ENCODE peak calls at places on chromosomes 1 and 21, in four cellular contexts. R is GM12878, J is K562, W is H1. T is an unnamed sample.

GRCh38 chr1:32761253-32761877 is 55.8 kb downstream of the YARS1 start:
- DNase-seq in R (peak), J (peak), W (no peak), T (no peak)

GRCh38 chr1:78114034-78114956 is 68.5 kb downstream of the GIPC2 start:
- DNase-seq in R (peak), J (peak), W (no peak), T (peak)

GRCh38 chr1:204174958-204175357 is 8.8 kb upstream of the REN start:
- DNase-seq in R (no peak), J (no peak), W (no peak), T (no peak)

GRCh38 chr1:20617157-20617487 is 16.1 kb upstream of the PINK1 start:
- DNase-seq in R (no peak), J (no peak), W (no peak), T (no peak)

GRCh38 chr1:30005972-30006619 is 717.3 kb downstream of the MATN1 start:
- DNase-seq in R (no peak), J (no peak), W (no peak), T (no peak)

GRCh38 chr1:15950763-15951295 is 25.1 kb downstream of the ZBTB17 start:
- DNase-seq in R (no peak), J (peak), W (no peak), T (no peak)

GRCh38 chr1:182192215-182192614 is 130.7 kb upstream of the ZNF648 start:
- DNase-seq in R (no peak), J (no peak), W (no peak), T (no peak)

GRCh38 chr1:172460901-172461315 is 17.0 kb upstream of the PIGC start:
- DNase-seq in R (no peak), J (no peak), W (no peak), T (no peak)

GRCh38 chr1:169019419-169020058 is 87.0 kb upstream of the ATP1B1 start:
- DNase-seq in R (no peak), J (no peak), W (no peak), T (no peak)

GRCh38 chr1:1373493-1374067 is 1.4 kb downstream of the AURKAIP1 start:
- DNase-seq in R (no peak), J (no peak), W (no peak), T (no peak)

GRCh38 chr1:157040802-157041201 is 4.7 kb downstream of the ARHGEF11 start:
- DNase-seq in R (no peak), J (no peak), W (no peak), T (no peak)

GRCh38 chr1:202046748-202047708 is 36.6 kb downstream of the ELF3 start:
- DNase-seq in R (no peak), J (no peak), W (no peak), T (peak)

GRCh38 chr1:233512538-233512937 is 101.4 kb upstream of the KCNK1 start:
- DNase-seq in R (no peak), J (no peak), W (no peak), T (no peak)

GRCh38 chr1:221921936-221922335 is 180.0 kb upstream of the DUSP10 start:
- DNase-seq in R (no peak), J (no peak), W (no peak), T (no peak)

GRCh38 chr1:29506678-29507225 is 270.4 kb downstream of the PTPRU start:
- DNase-seq in R (no peak), J (no peak), W (no peak), T (no peak)

GRCh38 chr1:207815466-207815865 is 63.6 kb downstream of the CD46 start:
- DNase-seq in R (no peak), J (no peak), W (no peak), T (no peak)

GRCh38 chr1:77467741-77468140 is 185.9 kb downstream of the AK5 start:
- DNase-seq in R (no peak), J (no peak), W (no peak), T (no peak)

GRCh38 chr1:108561731-108562326 is 1.9 kb downstream of the EEIG2 start:
- DNase-seq in R (no peak), J (peak), W (peak), T (peak)

GRCh38 chr1:211492511-211493132 is 660 bp upstream of the RD3 start:
- DNase-seq in R (no peak), J (no peak), W (no peak), T (no peak)

GRCh38 chr21:33403786-33404571 is 766 bp downstream of the IFNGR2 start:
- DNase-seq in R (no peak), J (peak), W (no peak), T (peak)

GRCh38 chr1:216898801-216899200 is 175.6 kb upstream of the ESRRG start:
- DNase-seq in R (no peak), J (no peak), W (no peak), T (no peak)

GRCh38 chr1:69947837-69948236 is 257.5 kb downstream of the LRRC40 start:
- DNase-seq in R (no peak), J (no peak), W (no peak), T (no peak)

GRCh38 chr1:200410566-200410878 is 686 bp upstream of the ZNF281 start:
- DNase-seq in R (no peak), J (no peak), W (no peak), T (no peak)

GRCh38 chr1:8472668-8473067 is 154.8 kb downstream of the SLC45A1 start:
- DNase-seq in R (no peak), J (no peak), W (no peak), T (no peak)

GRCh38 chr1:72777918-72778317 is 495.6 kb upstream of the NEGR1 start:
- DNase-seq in R (no peak), J (no peak), W (no peak), T (no peak)

GRCh38 chr1:110049801-110050601 is 15.6 kb downstream of the STRIP1 start:
- DNase-seq in R (no peak), J (no peak), W (no peak), T (no peak)

GRCh38 chr1:1090424-1091343 is 16.6 kb upstream of the RNF223 start:
- DNase-seq in R (no peak), J (no peak), W (no peak), T (no peak)

GRCh38 chr1:39407496-39407888 is 83.9 kb upstream of the BMP8A start:
- DNase-seq in R (no peak), J (no peak), W (no peak), T (no peak)

GRCh38 chr1:234968470-234968869 is 160.2 kb downstream of the TOMM20 start:
- DNase-seq in R (no peak), J (no peak), W (no peak), T (no peak)

GRCh38 chr1:108009603-108010195 is 44.7 kb upstream of the VAV3 start:
- DNase-seq in R (no peak), J (no peak), W (no peak), T (no peak)

GRCh38 chr21:45319461-45320211 is 31.9 kb upstream of the POFUT2 start:
- DNase-seq in R (no peak), J (no peak), W (no peak), T (no peak)

GRCh38 chr1:20125091-20125490 is 5.8 kb upstream of the PLA2G2D start:
- DNase-seq in R (no peak), J (no peak), W (no peak), T (no peak)

GRCh38 chr1:186923434-186923833 is 94.7 kb downstream of the PLA2G4A start:
- DNase-seq in R (no peak), J (no peak), W (no peak), T (no peak)

GRCh38 chr1:3173113-3173745 is 104.2 kb downstream of the PRDM16 start:
- DNase-seq in R (no peak), J (no peak), W (no peak), T (no peak)

DNA sequence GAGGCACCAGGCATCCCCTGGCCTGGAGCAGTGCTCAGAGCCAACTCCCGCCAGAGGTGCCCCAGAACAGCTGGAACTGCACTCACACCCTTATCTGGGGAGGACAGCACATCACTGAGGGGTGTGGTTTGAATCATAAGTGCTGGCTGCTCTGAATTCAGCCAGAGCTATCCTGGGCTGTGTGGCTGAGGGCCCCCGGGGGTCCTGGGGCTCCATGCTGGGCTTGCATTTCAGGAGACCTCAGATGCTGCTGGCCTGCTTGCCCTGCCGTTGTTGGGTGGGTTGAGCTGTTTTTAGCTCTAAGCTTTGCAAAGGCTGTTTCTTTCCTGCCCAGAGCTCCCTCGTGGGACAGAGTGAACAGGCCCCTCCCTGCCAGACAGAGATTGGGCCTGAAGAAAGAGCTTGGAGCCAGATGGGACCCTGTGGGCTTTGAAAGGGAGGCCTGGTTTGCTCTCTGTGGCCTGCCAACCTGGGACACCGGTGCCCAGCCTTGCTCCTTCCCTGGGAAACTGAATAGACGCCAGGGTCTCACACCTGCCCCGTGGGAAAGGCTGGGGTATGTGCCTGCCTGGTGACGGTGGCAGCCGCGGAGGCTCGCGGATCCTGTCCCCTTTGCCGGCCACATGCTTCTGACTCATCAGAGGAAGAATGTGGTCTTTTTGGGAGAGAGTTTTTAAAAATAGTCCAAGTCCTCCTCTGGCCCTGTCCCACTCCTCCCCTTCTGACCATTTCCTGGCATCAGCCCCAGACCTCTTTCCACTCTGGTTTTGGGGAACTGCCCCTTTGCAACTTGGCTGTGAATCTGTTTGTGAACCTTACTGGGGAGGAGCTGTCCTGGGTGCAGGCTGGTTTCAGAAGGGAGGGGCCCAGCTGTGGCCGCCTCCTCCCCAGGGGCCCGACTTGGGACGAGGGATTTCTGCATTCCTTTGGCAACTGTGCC is 30.0 kb downstream of the ARHGEF10L start:
- DNase-seq in R (no peak), J (peak), W (no peak), T (peak)
- TF ChIP-seq HDAC6 in R (no peak), J (no peak), W (no peak), T (no peak)

GRCh38 chr1:115604508-115604907 is 37.3 kb upstream of the VANGL1 start:
- DNase-seq in R (no peak), J (no peak), W (no peak), T (no peak)

GRCh38 chr1:115606305-115606704 is 35.5 kb upstream of the VANGL1 start:
- DNase-seq in R (no peak), J (no peak), W (no peak), T (no peak)

GRCh38 chr1:115613767-115614166 is 28.0 kb upstream of the VANGL1 start:
- DNase-seq in R (no peak), J (no peak), W (no peak), T (no peak)

DNA sequence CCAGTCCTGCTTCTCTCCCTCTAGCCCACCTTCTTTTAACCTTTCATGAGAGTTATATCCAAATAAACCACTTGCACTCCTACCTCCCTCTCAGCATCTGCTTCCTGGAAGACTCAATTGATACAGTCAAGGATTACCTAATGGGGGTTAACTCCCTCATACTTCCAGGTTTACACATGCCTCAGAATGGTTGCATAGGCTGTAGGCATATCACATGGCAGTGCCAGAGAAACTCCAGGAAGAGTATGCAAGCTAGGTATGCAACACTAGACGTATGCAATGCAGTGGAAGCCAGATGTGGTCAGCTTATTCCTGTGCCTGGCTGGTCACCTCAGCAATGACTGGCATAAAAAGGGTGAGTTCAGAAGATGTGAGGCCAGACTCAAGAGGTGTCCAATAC is 32.7 kb upstream of the VANGL1 start:
- DNase-seq in R (no peak), J (no peak), W (no peak), T (no peak)
- TF ChIP-seq CREB1 in R (no peak), J (no peak), W (no peak), T (no peak)

GRCh38 chr21:36721817-36722216 is 22.9 kb downstream of the SIM2 start:
- DNase-seq in R (no peak), J (no peak), W (no peak), T (no peak)
- TF ChIP-seq HDAC6 in R (no peak), J (no peak), W (no peak), T (no peak)

GRCh38 chr21:26795866-26796329 is 49.3 kb downstream of the ADAMTS1 start:
- DNase-seq in R (no peak), J (no peak), W (no peak), T (no peak)
- TF ChIP-seq CREB1 in R (no peak), J (no peak), W (no peak), T (no peak)

DNA sequence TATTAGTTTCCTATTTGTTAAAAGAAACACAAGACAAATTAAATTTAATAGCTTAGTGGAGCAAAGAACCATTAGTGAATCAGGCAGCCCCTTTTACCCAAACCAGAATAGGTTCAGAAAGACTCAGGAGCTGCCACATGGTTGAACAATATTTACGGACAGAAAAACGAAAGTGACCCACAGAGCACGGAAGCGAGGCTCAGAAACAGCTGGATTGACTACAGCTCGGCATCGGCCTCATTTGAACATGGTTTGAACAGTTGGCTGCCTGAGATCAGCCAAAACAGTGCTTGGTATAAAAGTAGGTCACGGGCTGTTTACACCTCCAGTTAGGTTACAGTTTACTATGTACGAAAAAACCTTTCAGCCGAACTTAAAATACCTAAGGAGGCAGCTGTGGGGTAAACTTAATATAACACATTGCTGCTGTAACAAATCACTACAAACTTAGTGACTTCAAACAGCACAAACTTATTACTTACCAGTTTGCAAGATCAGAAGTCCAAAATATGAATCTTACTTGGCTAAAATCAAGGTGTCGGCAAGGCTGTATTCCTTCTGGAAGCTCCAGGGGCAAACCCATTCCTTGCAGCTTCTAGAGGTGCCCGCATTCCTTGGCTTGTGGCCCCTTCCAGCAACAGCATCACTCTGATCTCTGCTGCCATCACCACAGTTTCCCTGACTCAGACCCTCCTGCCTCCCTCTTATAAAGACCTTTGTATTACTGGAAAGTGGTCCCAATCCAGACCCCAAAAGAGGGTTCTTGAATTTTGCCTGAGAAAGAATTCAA is 11.8 kb downstream of the PADI4 start:
- DNase-seq in R (no peak), J (no peak), W (no peak), T (no peak)
- TF ChIP-seq HDAC6 in R (no peak), J (no peak), W (no peak), T (no peak)

GRCh38 chr1:53048960-53049573 is 12.9 kb upstream of the PODN start:
- DNase-seq in R (no peak), J (no peak), W (no peak), T (no peak)

GRCh38 chr1:53047737-53048344 is 14.2 kb upstream of the PODN start:
- DNase-seq in R (peak), J (no peak), W (no peak), T (peak)

GRCh38 chr1:53049574-53049967 is 12.4 kb upstream of the PODN start:
- DNase-seq in R (no peak), J (no peak), W (no peak), T (no peak)

GRCh38 chr1:53046930-53047329 is 15.1 kb upstream of the PODN start:
- DNase-seq in R (no peak), J (no peak), W (no peak), T (peak)

DNA sequence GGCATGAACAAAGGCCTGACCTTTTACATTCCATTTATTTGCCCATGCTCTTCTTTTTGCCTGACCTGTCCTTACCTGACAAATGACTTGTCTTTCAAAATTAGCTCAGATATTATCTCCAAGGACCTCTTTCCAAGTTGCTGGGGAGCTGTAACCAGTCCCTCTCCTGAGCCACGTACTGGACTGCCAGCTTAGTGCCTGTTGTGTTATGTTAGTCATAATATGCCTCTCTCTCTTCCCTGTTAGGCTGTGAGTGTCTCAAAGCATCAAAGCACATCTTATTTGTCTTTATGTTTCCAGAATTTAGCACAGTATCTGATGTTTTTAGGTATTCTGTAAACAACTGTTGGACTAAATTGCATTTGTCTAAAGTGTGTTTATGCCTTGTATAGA is 13.7 kb upstream of the PODN start:
- DNase-seq in R (no peak), J (no peak), W (no peak), T (no peak)
- TF ChIP-seq CREB1 in R (no peak), J (no peak), W (no peak), T (no peak)

DNA sequence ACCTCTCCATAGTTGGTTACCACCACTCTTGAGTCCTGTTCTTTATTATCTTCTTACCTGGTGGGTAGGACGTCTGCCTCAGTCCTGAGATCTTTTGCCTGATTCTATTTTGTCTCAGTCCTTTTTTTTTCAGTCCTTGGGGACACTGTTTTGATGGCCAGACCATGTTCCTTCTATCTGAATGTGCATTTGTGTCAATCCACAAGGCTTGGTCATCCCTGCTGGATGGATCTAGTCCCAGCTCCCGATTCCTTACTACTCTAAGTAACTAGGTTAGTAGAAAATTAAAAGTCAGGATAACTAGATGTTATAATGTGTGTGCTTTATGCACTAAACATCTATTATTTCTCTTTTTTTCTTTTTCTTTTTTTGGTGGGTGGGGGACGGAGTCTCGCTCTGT is 28.1 kb upstream of the AK4 start:
- DNase-seq in R (no peak), J (no peak), W (no peak), T (no peak)
- TF ChIP-seq HDAC6 in R (no peak), J (no peak), W (no peak), T (no peak)